ENCODE peak calls at places on chromosomes 16 and 17, in ten cellular contexts. One of them, this sample, is unnamed.

GRCh38 chr17:80992948-80993624 is 1.4 kb downstream of the CHMP6 start:
- DNase-seq in uterus: no peak
- DNase-seq in thoracic aorta: no peak
- DNase-seq in A673: no peak
- DNase-seq in IMR-90: no peak
- DNase-seq in GM23338: no peak
- DNase-seq in brain microvascular endothelial cell: no peak
- DNase-seq in AG04450: no peak
- DNase-seq in Panc1: no peak
- DNase-seq in CD8-positive, alpha-beta T cell: no peak
- DNase-seq in this sample: no peak

GRCh38 chr16:9153502-9153864 is 62.0 kb downstream of the HAPSTR1 start:
- DNase-seq in Panc1: no peak
- DNase-seq in GM23338: no peak
- DNase-seq in AG04450: no peak
- DNase-seq in thoracic aorta: no peak
- DNase-seq in A673: no peak
- DNase-seq in brain microvascular endothelial cell: no peak
- DNase-seq in IMR-90: no peak
- DNase-seq in CD8-positive, alpha-beta T cell: no peak
- DNase-seq in uterus: no peak
- DNase-seq in this sample: no peak

GRCh38 chr17:2423271-2423670 is 22.4 kb upstream of the MNT start:
- DNase-seq in A673: no peak
- DNase-seq in CD8-positive, alpha-beta T cell: no peak
- DNase-seq in GM23338: no peak
- DNase-seq in brain microvascular endothelial cell: no peak
- DNase-seq in IMR-90: no peak
- DNase-seq in uterus: no peak
- DNase-seq in AG04450: no peak
- DNase-seq in Panc1: no peak
- DNase-seq in thoracic aorta: no peak
- DNase-seq in this sample: no peak

GRCh38 chr17:75642221-75643032 is 9.2 kb downstream of the SMIM5 start:
- DNase-seq in brain microvascular endothelial cell: no peak
- DNase-seq in uterus: no peak
- DNase-seq in CD8-positive, alpha-beta T cell: no peak
- DNase-seq in GM23338: no peak
- DNase-seq in AG04450: no peak
- DNase-seq in IMR-90: no peak
- DNase-seq in thoracic aorta: no peak
- DNase-seq in Panc1: no peak
- DNase-seq in A673: no peak
- DNase-seq in this sample: no peak

GRCh38 chr16:60230666-60231065 is 1496.5 kb upstream of the GOT2 start:
- DNase-seq in thoracic aorta: no peak
- DNase-seq in brain microvascular endothelial cell: no peak
- DNase-seq in IMR-90: no peak
- DNase-seq in AG04450: no peak
- DNase-seq in A673: no peak
- DNase-seq in CD8-positive, alpha-beta T cell: no peak
- DNase-seq in uterus: no peak
- DNase-seq in GM23338: no peak
- DNase-seq in Panc1: no peak
- DNase-seq in this sample: no peak

GRCh38 chr17:43858201-43858600 is 11.2 kb downstream of the CD300LG start:
- DNase-seq in brain microvascular endothelial cell: no peak
- DNase-seq in Panc1: no peak
- DNase-seq in AG04450: no peak
- DNase-seq in GM23338: no peak
- DNase-seq in uterus: no peak
- DNase-seq in thoracic aorta: no peak
- DNase-seq in CD8-positive, alpha-beta T cell: no peak
- DNase-seq in A673: no peak
- DNase-seq in IMR-90: no peak
- DNase-seq in this sample: no peak

GRCh38 chr17:40086150-40087044 is 14.0 kb downstream of the NR1D1 start:
- DNase-seq in brain microvascular endothelial cell: no peak
- DNase-seq in AG04450: no peak
- DNase-seq in uterus: peak
- DNase-seq in A673: peak
- DNase-seq in CD8-positive, alpha-beta T cell: peak
- DNase-seq in Panc1: no peak
- DNase-seq in IMR-90: no peak
- DNase-seq in thoracic aorta: no peak
- DNase-seq in GM23338: peak
- DNase-seq in this sample: peak

GRCh38 chr16:58855291-58855823 is 121.2 kb upstream of the GOT2 start:
- DNase-seq in uterus: no peak
- DNase-seq in A673: no peak
- DNase-seq in GM23338: no peak
- DNase-seq in brain microvascular endothelial cell: no peak
- DNase-seq in Panc1: no peak
- DNase-seq in CD8-positive, alpha-beta T cell: no peak
- DNase-seq in AG04450: no peak
- DNase-seq in thoracic aorta: no peak
- DNase-seq in IMR-90: no peak
- DNase-seq in this sample: no peak

GRCh38 chr16:85005278-85006069 is 5.9 kb downstream of the ZDHHC7 start:
- DNase-seq in AG04450: no peak
- DNase-seq in Panc1: no peak
- DNase-seq in thoracic aorta: no peak
- DNase-seq in GM23338: no peak
- DNase-seq in IMR-90: peak
- DNase-seq in brain microvascular endothelial cell: no peak
- DNase-seq in CD8-positive, alpha-beta T cell: no peak
- DNase-seq in A673: no peak
- DNase-seq in uterus: peak
- DNase-seq in this sample: no peak

GRCh38 chr17:1399366-1399678 is 700 bp downstream of the YWHAE start:
- DNase-seq in AG04450: no peak
- DNase-seq in Panc1: no peak
- DNase-seq in A673: no peak
- DNase-seq in uterus: no peak
- DNase-seq in thoracic aorta: no peak
- DNase-seq in brain microvascular endothelial cell: no peak
- DNase-seq in CD8-positive, alpha-beta T cell: peak
- DNase-seq in GM23338: no peak
- DNase-seq in IMR-90: no peak
- DNase-seq in this sample: no peak

GRCh38 chr16:10828851-10829331 is 10.3 kb upstream of the TVP23A start:
- DNase-seq in A673: no peak
- DNase-seq in IMR-90: peak
- DNase-seq in thoracic aorta: peak
- DNase-seq in brain microvascular endothelial cell: peak
- DNase-seq in uterus: peak
- DNase-seq in Panc1: no peak
- DNase-seq in CD8-positive, alpha-beta T cell: no peak
- DNase-seq in AG04450: peak
- DNase-seq in GM23338: peak
- DNase-seq in this sample: no peak

GRCh38 chr17:44137891-44138709 is 3.6 kb upstream of the HROB start:
- DNase-seq in Panc1: peak
- DNase-seq in GM23338: peak
- DNase-seq in IMR-90: peak
- DNase-seq in AG04450: peak
- DNase-seq in A673: peak
- DNase-seq in brain microvascular endothelial cell: peak
- DNase-seq in thoracic aorta: peak
- DNase-seq in uterus: peak
- DNase-seq in CD8-positive, alpha-beta T cell: peak
- DNase-seq in this sample: no peak

GRCh38 chr17:72970246-72970645 is 122.2 kb downstream of the SLC39A11 start:
- DNase-seq in Panc1: no peak
- DNase-seq in IMR-90: no peak
- DNase-seq in CD8-positive, alpha-beta T cell: no peak
- DNase-seq in GM23338: no peak
- DNase-seq in AG04450: no peak
- DNase-seq in A673: no peak
- DNase-seq in brain microvascular endothelial cell: no peak
- DNase-seq in uterus: no peak
- DNase-seq in thoracic aorta: no peak
- DNase-seq in this sample: no peak

GRCh38 chr16:13070268-13070667 is 168.9 kb downstream of the SHISA9 start:
- DNase-seq in AG04450: no peak
- DNase-seq in thoracic aorta: no peak
- DNase-seq in uterus: no peak
- DNase-seq in brain microvascular endothelial cell: no peak
- DNase-seq in CD8-positive, alpha-beta T cell: no peak
- DNase-seq in IMR-90: no peak
- DNase-seq in Panc1: no peak
- DNase-seq in A673: no peak
- DNase-seq in GM23338: peak
- DNase-seq in this sample: no peak

GRCh38 chr16:23876256-23876896 is 40.6 kb downstream of the PRKCB start:
- DNase-seq in GM23338: no peak
- DNase-seq in IMR-90: no peak
- DNase-seq in brain microvascular endothelial cell: no peak
- DNase-seq in AG04450: no peak
- DNase-seq in CD8-positive, alpha-beta T cell: no peak
- DNase-seq in A673: no peak
- DNase-seq in thoracic aorta: no peak
- DNase-seq in Panc1: no peak
- DNase-seq in uterus: no peak
- DNase-seq in this sample: no peak

GRCh38 chr17:1130191-1130590 is 49.6 kb downstream of the ABR start:
- DNase-seq in uterus: no peak
- DNase-seq in AG04450: no peak
- DNase-seq in brain microvascular endothelial cell: no peak
- DNase-seq in IMR-90: no peak
- DNase-seq in thoracic aorta: no peak
- DNase-seq in Panc1: no peak
- DNase-seq in A673: no peak
- DNase-seq in CD8-positive, alpha-beta T cell: no peak
- DNase-seq in GM23338: no peak
- DNase-seq in this sample: no peak

DNA sequence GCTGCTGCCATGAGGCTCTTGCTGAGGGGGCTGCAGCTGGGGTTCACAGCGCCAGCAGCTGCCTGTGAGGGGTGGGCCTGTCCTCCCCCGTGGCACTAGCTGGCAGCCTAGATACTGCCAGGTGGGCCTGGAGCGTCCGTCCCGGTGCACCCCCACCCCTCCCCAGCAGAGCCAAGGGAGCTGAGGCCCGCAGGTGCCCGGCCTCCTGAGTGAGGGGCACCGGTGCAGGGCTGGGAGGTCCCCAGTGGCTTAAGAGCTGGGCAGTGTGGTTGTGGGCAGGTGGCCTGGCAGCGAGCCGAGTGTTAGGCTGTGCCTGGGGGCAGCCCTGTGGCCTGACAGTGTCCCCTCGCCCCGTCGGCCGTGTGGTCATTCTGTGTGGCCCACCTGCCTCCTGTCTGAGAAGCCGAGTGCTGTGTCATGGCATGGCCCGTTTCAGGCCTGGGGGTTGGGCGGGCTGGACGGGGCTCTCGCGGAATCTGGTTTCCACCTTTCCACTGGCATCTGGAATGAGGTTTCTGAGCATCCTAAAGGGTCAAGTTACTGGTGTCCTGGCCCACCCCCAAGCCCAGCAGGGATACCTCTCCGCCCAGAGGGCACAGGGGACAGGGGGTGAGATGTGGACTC is 7.9 kb downstream of the DBNDD1 start:
- DNase-seq in IMR-90: no peak
- DNase-seq in GM23338: no peak
- DNase-seq in AG04450: no peak
- DNase-seq in thoracic aorta: no peak
- DNase-seq in brain microvascular endothelial cell: no peak
- DNase-seq in Panc1: no peak
- DNase-seq in CD8-positive, alpha-beta T cell: no peak
- DNase-seq in A673: no peak
- DNase-seq in uterus: no peak
- DNase-seq in this sample: no peak
- H3K27ac ChIP-seq in IMR-90: no peak
- H3K27ac ChIP-seq in GM23338: no peak
- H3K27ac ChIP-seq in AG04450: no peak
- H3K27ac ChIP-seq in thoracic aorta: no peak
- H3K27ac ChIP-seq in brain microvascular endothelial cell: no peak
- H3K27ac ChIP-seq in Panc1: no peak
- H3K27ac ChIP-seq in CD8-positive, alpha-beta T cell: no peak
- H3K27ac ChIP-seq in A673: no peak
- H3K27ac ChIP-seq in uterus: no peak
- H3K27ac ChIP-seq in this sample: no peak

GRCh38 chr17:19948100-19948943 is 29.3 kb downstream of the AKAP10 start:
- DNase-seq in thoracic aorta: no peak
- DNase-seq in IMR-90: no peak
- DNase-seq in uterus: no peak
- DNase-seq in AG04450: no peak
- DNase-seq in brain microvascular endothelial cell: no peak
- DNase-seq in CD8-positive, alpha-beta T cell: no peak
- DNase-seq in A673: peak
- DNase-seq in Panc1: no peak
- DNase-seq in GM23338: no peak
- DNase-seq in this sample: no peak
- TF ChIP-seq CTCF in thoracic aorta: no peak
- TF ChIP-seq CTCF in IMR-90: no peak
- TF ChIP-seq CTCF in uterus: no peak
- TF ChIP-seq CTCF in AG04450: no peak
- TF ChIP-seq CTCF in brain microvascular endothelial cell: no peak
- TF ChIP-seq CTCF in CD8-positive, alpha-beta T cell: no peak
- TF ChIP-seq CTCF in A673: no peak
- TF ChIP-seq CTCF in Panc1: no peak
- TF ChIP-seq CTCF in GM23338: no peak
- TF ChIP-seq CTCF in this sample: no peak

GRCh38 chr17:69588316-69588715 is 173.8 kb downstream of the MAP2K6 start:
- DNase-seq in Panc1: no peak
- DNase-seq in brain microvascular endothelial cell: no peak
- DNase-seq in A673: no peak
- DNase-seq in GM23338: no peak
- DNase-seq in AG04450: no peak
- DNase-seq in thoracic aorta: no peak
- DNase-seq in uterus: no peak
- DNase-seq in IMR-90: no peak
- DNase-seq in CD8-positive, alpha-beta T cell: no peak
- DNase-seq in this sample: no peak
- H3K27ac ChIP-seq in Panc1: no peak
- H3K27ac ChIP-seq in brain microvascular endothelial cell: no peak
- H3K27ac ChIP-seq in A673: no peak
- H3K27ac ChIP-seq in GM23338: no peak
- H3K27ac ChIP-seq in AG04450: no peak
- H3K27ac ChIP-seq in thoracic aorta: no peak
- H3K27ac ChIP-seq in uterus: no peak
- H3K27ac ChIP-seq in IMR-90: peak
- H3K27ac ChIP-seq in CD8-positive, alpha-beta T cell: no peak
- H3K27ac ChIP-seq in this sample: no peak

DNA sequence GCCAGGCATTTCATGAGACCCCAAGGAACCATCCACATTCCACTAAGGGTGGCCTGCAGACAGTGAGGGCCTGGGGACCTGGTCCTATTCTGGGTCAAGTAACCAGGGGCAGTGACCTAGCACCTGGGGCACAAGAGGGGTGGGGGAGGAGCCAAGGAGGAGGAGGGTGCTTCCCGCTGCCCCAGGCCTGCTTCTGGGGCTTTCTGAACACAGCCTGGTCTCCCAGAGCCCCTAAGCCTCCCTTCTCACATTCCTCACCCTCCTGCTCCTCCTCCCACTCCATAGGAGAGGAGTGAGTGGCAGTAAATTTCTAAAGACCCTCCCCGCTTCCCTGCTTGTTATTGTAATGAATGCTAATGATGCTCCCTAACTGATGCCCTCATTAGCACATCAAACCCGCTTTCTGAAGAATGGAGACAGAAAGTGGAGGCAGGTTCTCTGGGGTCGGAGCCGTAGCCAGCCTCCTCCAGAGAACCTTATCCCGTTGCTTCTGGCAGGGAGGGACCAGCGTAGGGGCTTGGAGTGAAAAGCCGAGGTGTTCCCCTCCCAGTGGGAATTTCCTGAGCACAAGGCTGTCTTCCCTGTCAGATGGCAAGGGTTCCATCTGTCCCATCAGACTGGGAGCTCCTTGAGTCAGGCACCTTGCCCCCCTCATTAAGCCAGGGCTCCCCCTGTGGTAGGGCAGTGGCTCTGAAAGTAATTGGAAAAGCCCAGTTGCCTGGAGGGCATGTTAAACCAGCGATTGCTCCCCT is 3.7 kb upstream of the SRCIN1 start:
- DNase-seq in IMR-90: no peak
- DNase-seq in Panc1: no peak
- DNase-seq in AG04450: no peak
- DNase-seq in uterus: no peak
- DNase-seq in thoracic aorta: no peak
- DNase-seq in GM23338: peak
- DNase-seq in CD8-positive, alpha-beta T cell: no peak
- DNase-seq in brain microvascular endothelial cell: no peak
- DNase-seq in A673: no peak
- DNase-seq in this sample: no peak
- TF ChIP-seq CTCF in IMR-90: no peak
- TF ChIP-seq CTCF in Panc1: no peak
- TF ChIP-seq CTCF in AG04450: no peak
- TF ChIP-seq CTCF in uterus: no peak
- TF ChIP-seq CTCF in thoracic aorta: no peak
- TF ChIP-seq CTCF in GM23338: peak
- TF ChIP-seq CTCF in CD8-positive, alpha-beta T cell: no peak
- TF ChIP-seq CTCF in brain microvascular endothelial cell: peak
- TF ChIP-seq CTCF in A673: no peak
- TF ChIP-seq CTCF in this sample: no peak